ENCODE peak calls at places on chromosomes 11 and 22, in nine cellular contexts. One of them, this sample, is unnamed.

GRCh38 chr22:30705710-30706651 is 11.3 kb downstream of the OSBP2 start:
- DNase-seq in spleen: peak
- DNase-seq in Panc1: no peak
- DNase-seq in HCT116: peak
- DNase-seq in GM23338: no peak
- DNase-seq in vagina: no peak
- DNase-seq in HL-60: peak
- DNase-seq in transverse colon: peak
- DNase-seq in H1: no peak
- DNase-seq in this sample: no peak

GRCh38 chr22:22712666-22713365 is 68.4 kb downstream of the GGTLC2 start:
- DNase-seq in GM23338: no peak
- DNase-seq in spleen: no peak
- DNase-seq in H1: no peak
- DNase-seq in vagina: peak
- DNase-seq in Panc1: no peak
- DNase-seq in HL-60: no peak
- DNase-seq in HCT116: no peak
- DNase-seq in transverse colon: no peak
- DNase-seq in this sample: no peak

GRCh38 chr22:40107756-40108437 is 69.8 kb upstream of the TNRC6B start:
- DNase-seq in HCT116: no peak
- DNase-seq in transverse colon: peak
- DNase-seq in Panc1: peak
- DNase-seq in GM23338: no peak
- DNase-seq in vagina: no peak
- DNase-seq in HL-60: no peak
- DNase-seq in H1: no peak
- DNase-seq in spleen: no peak
- DNase-seq in this sample: no peak

GRCh38 chr11:69926376-69927050 is 107.3 kb upstream of the FGF3 start:
- DNase-seq in HL-60: no peak
- DNase-seq in HCT116: no peak
- DNase-seq in spleen: peak
- DNase-seq in vagina: no peak
- DNase-seq in GM23338: no peak
- DNase-seq in Panc1: no peak
- DNase-seq in transverse colon: no peak
- DNase-seq in H1: no peak
- DNase-seq in this sample: peak

GRCh38 chr22:45493286-45493771 is 9.4 kb upstream of the FBLN1 start:
- DNase-seq in HL-60: no peak
- DNase-seq in Panc1: no peak
- DNase-seq in transverse colon: no peak
- DNase-seq in H1: no peak
- DNase-seq in GM23338: no peak
- DNase-seq in vagina: no peak
- DNase-seq in HCT116: no peak
- DNase-seq in spleen: peak
- DNase-seq in this sample: no peak

GRCh38 chr11:45751430-45751829 is 53.5 kb upstream of the SLC35C1 start:
- DNase-seq in transverse colon: no peak
- DNase-seq in spleen: no peak
- DNase-seq in GM23338: peak
- DNase-seq in H1: no peak
- DNase-seq in Panc1: no peak
- DNase-seq in vagina: no peak
- DNase-seq in HL-60: no peak
- DNase-seq in HCT116: no peak
- DNase-seq in this sample: no peak

GRCh38 chr11:7549681-7550080 is 35.9 kb downstream of the PPFIBP2 start:
- DNase-seq in GM23338: no peak
- DNase-seq in H1: no peak
- DNase-seq in HL-60: no peak
- DNase-seq in vagina: no peak
- DNase-seq in HCT116: no peak
- DNase-seq in spleen: no peak
- DNase-seq in Panc1: no peak
- DNase-seq in transverse colon: no peak
- DNase-seq in this sample: no peak

GRCh38 chr22:20010307-20011122 is 6.1 kb downstream of the ARVCF start:
- DNase-seq in Panc1: no peak
- DNase-seq in vagina: no peak
- DNase-seq in HCT116: no peak
- DNase-seq in spleen: peak
- DNase-seq in GM23338: no peak
- DNase-seq in transverse colon: no peak
- DNase-seq in H1: no peak
- DNase-seq in HL-60: no peak
- DNase-seq in this sample: no peak

GRCh38 chr22:49825944-49826602 is 1.6 kb downstream of the BRD1 start:
- DNase-seq in vagina: no peak
- DNase-seq in GM23338: no peak
- DNase-seq in HL-60: no peak
- DNase-seq in Panc1: no peak
- DNase-seq in H1: no peak
- DNase-seq in HCT116: no peak
- DNase-seq in spleen: peak
- DNase-seq in transverse colon: peak
- DNase-seq in this sample: no peak

GRCh38 chr11:11407065-11407737 is 54.2 kb upstream of the CSNK2A3 start:
- DNase-seq in H1: no peak
- DNase-seq in transverse colon: peak
- DNase-seq in Panc1: no peak
- DNase-seq in HL-60: no peak
- DNase-seq in vagina: no peak
- DNase-seq in GM23338: no peak
- DNase-seq in HCT116: no peak
- DNase-seq in spleen: no peak
- DNase-seq in this sample: no peak

DNA sequence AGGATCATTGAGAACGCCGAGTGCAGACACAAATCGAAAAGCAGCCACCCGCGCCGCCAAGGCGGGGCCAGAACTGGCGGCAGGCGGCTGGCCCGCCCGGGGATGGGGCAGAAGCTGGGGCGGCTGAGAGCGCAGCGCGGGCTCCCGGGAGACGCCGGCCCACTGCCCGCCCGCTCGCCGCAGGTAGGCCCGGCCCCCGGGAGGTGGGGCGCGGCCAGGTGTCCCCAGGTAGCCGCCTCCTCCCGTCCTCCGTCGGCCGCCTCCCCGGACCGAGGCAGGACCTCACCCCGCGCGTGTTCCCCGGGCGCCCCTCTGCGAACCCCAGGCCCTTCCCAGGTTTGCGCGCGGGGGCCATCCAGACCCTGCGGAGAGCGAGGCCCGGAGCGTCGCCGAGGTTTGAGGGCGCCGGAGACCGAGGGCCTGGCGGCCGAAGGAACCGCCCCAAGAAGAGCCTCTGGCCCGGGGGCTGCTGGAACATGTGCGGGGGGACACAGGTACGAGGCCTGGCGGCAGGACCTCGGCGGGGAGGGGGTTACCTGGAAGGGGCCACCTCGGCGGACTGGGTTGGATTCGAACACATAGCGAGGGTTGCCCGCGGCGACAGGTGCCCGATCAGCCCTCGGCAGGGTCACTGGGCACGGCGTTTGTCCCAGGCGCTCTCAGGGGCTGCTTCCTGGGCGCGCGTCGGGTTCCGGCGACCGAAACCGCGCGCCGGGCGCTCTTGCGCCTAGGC is at the start of gene PRRG4:
- DNase-seq in spleen: peak
- DNase-seq in GM23338: peak
- DNase-seq in vagina: no peak
- DNase-seq in HCT116: no peak
- DNase-seq in transverse colon: peak
- DNase-seq in Panc1: no peak
- DNase-seq in HL-60: no peak
- DNase-seq in H1: no peak
- DNase-seq in this sample: no peak
- H3K27ac ChIP-seq in spleen: peak
- H3K27ac ChIP-seq in GM23338: no peak
- H3K27ac ChIP-seq in vagina: peak
- H3K27ac ChIP-seq in HCT116: peak
- H3K27ac ChIP-seq in transverse colon: peak
- H3K27ac ChIP-seq in Panc1: peak
- H3K27ac ChIP-seq in HL-60: peak
- H3K27ac ChIP-seq in H1: no peak
- H3K27ac ChIP-seq in this sample: peak

GRCh38 chr11:74492974-74493815 is at the start of gene LIPT2:
- DNase-seq in spleen: peak
- DNase-seq in HL-60: peak
- DNase-seq in Panc1: peak
- DNase-seq in GM23338: peak
- DNase-seq in HCT116: peak
- DNase-seq in H1: peak
- DNase-seq in vagina: peak
- DNase-seq in transverse colon: peak
- DNase-seq in this sample: peak

GRCh38 chr11:74490945-74491344 is 2.6 kb downstream of the LIPT2 start:
- DNase-seq in spleen: no peak
- DNase-seq in vagina: no peak
- DNase-seq in Panc1: no peak
- DNase-seq in HCT116: no peak
- DNase-seq in transverse colon: no peak
- DNase-seq in H1: no peak
- DNase-seq in GM23338: no peak
- DNase-seq in HL-60: peak
- DNase-seq in this sample: no peak

GRCh38 chr11:74494916-74495315 is 1.4 kb upstream of the LIPT2 start:
- DNase-seq in HL-60: no peak
- DNase-seq in Panc1: no peak
- DNase-seq in H1: no peak
- DNase-seq in spleen: no peak
- DNase-seq in transverse colon: no peak
- DNase-seq in vagina: no peak
- DNase-seq in GM23338: no peak
- DNase-seq in HCT116: no peak
- DNase-seq in this sample: no peak

GRCh38 chr11:74492084-74492483 is 1.4 kb downstream of the LIPT2 start:
- DNase-seq in transverse colon: no peak
- DNase-seq in GM23338: peak
- DNase-seq in H1: no peak
- DNase-seq in vagina: no peak
- DNase-seq in Panc1: no peak
- DNase-seq in HCT116: no peak
- DNase-seq in HL-60: no peak
- DNase-seq in spleen: peak
- DNase-seq in this sample: no peak

GRCh38 chr11:74493816-74494630 is 499 bp upstream of the LIPT2 start:
- DNase-seq in H1: no peak
- DNase-seq in vagina: no peak
- DNase-seq in Panc1: no peak
- DNase-seq in transverse colon: no peak
- DNase-seq in GM23338: peak
- DNase-seq in spleen: no peak
- DNase-seq in HCT116: peak
- DNase-seq in HL-60: no peak
- DNase-seq in this sample: no peak
- TF ChIP-seq POLR2AphosphoS5 in H1: no peak
- TF ChIP-seq POLR2AphosphoS5 in vagina: no peak
- TF ChIP-seq POLR2AphosphoS5 in Panc1: no peak
- TF ChIP-seq POLR2AphosphoS5 in transverse colon: no peak
- TF ChIP-seq POLR2AphosphoS5 in GM23338: no peak
- TF ChIP-seq POLR2AphosphoS5 in spleen: no peak
- TF ChIP-seq POLR2AphosphoS5 in HCT116: no peak
- TF ChIP-seq POLR2AphosphoS5 in HL-60: no peak
- TF ChIP-seq POLR2AphosphoS5 in this sample: no peak

DNA sequence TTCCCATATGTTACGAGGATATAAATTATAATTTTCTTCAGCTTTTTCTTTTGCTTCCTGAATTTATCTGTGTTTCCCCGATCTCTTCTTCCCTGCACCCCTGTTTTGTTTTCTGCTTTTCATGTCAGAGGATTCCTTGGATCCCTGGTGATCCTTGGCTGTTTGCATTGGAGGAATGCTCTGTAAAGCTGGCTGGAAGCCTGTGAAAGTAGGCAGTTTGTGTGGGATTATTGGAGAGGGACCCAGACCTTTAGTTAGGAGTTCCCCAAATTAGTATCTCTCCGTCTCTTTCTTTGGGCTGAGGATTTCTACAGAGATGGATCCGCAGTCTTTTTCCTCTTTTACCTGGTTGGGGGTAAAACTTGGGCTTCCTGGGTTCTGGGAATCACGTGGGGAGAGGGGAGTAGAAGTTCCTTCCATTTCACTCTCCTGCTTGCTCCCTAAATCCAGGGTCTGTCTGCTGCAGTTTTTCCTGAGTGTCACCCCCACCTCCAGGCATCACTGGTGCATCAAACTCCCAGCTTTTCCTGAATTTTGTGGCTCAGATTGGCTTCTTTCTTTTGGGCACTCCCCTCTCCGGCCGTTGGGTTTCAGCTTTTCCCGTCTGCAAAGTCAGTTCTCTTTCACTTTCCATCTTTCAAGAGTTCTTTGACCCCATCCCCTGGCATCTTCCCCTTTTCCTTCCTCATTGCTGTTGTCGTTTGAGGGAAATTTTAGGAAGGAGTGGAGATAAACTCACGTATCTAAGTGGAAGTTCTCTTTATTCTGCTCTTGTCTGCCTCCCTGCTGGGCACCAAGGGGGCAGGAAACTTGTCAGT is 79.1 kb upstream of the ALX4 start:
- DNase-seq in H1: no peak
- DNase-seq in transverse colon: no peak
- DNase-seq in HCT116: no peak
- DNase-seq in HL-60: no peak
- DNase-seq in vagina: no peak
- DNase-seq in spleen: no peak
- DNase-seq in Panc1: no peak
- DNase-seq in GM23338: peak
- DNase-seq in this sample: no peak
- H3K4me3 ChIP-seq in H1: peak
- H3K4me3 ChIP-seq in transverse colon: no peak
- H3K4me3 ChIP-seq in HCT116: no peak
- H3K4me3 ChIP-seq in HL-60: no peak
- H3K4me3 ChIP-seq in vagina: no peak
- H3K4me3 ChIP-seq in spleen: no peak
- H3K4me3 ChIP-seq in Panc1: no peak
- H3K4me3 ChIP-seq in GM23338: peak
- H3K4me3 ChIP-seq in this sample: no peak

DNA sequence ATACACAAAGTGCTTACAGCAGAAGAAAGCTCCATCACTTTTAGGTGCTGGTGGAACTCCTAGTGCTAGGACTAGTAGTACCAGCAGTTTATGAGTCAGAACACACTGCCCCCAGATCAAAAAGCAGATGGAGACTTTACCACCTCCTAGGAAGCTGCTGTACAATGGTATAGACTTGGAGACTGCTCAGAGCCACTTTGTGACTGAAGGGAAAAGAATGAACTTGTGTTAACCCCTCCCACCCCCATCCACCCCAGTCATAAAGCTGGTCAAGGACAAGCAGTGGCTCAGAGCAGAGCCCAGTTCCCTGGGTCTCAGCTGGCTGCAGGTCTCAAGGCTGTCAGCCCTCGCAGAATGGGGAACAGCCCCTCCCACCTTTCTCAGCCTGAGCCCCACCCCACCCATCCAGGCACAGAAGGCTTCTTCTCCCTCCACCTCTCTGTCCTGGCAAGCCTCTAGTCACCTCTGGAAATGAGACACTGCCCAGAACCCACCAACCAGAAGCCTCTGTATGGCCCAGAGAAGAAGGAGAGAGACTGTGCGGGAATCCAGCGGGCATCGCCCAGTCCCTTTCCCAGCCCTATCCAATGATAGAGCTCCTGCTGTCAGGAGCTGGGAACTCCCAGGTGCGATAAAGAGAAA is 23.8 kb downstream of the PACSIN2 start:
- DNase-seq in transverse colon: peak
- DNase-seq in spleen: no peak
- DNase-seq in H1: no peak
- DNase-seq in vagina: no peak
- DNase-seq in HL-60: no peak
- DNase-seq in HCT116: no peak
- DNase-seq in GM23338: no peak
- DNase-seq in Panc1: no peak
- DNase-seq in this sample: no peak
- H3K27ac ChIP-seq in transverse colon: peak
- H3K27ac ChIP-seq in spleen: no peak
- H3K27ac ChIP-seq in H1: no peak
- H3K27ac ChIP-seq in vagina: no peak
- H3K27ac ChIP-seq in HL-60: no peak
- H3K27ac ChIP-seq in HCT116: no peak
- H3K27ac ChIP-seq in GM23338: no peak
- H3K27ac ChIP-seq in Panc1: no peak
- H3K27ac ChIP-seq in this sample: peak

This sample was measured in suprapubic skin.